ENCODE peak calls at places on chromosomes 2 and 18, in six cellular contexts. F, V, X, R, H and D are unnamed samples.

GRCh38 chr2:173631123-173631450 is 276.4 kb downstream of the CDCA7 start:
- DNase-seq in V (no peak), H (peak; percentile 65), X (no peak), R (no peak), F (peak; percentile 21), D (no peak)

GRCh38 chr2:101038455-101039255 is 36.6 kb downstream of the RPL31 start:
- DNase-seq in H (peak; percentile 15), V (no peak), X (no peak), F (peak; percentile 13), R (no peak), D (peak; percentile 17)

GRCh38 chr2:216181351-216181750 is 72.2 kb downstream of the XRCC5 start:
- DNase-seq in V (no peak), F (no peak), X (no peak), R (no peak), H (peak; percentile 54), D (no peak)

GRCh38 chr2:19632327-19633040 is 269.3 kb downstream of the TTC32 start:
- DNase-seq in H (no peak), X (no peak), F (peak; percentile 78), R (no peak), V (no peak), D (peak; percentile 30)

GRCh38 chr2:239106314-239106908 is 258.5 kb downstream of the TWIST2 start:
- DNase-seq in R (peak; percentile 91), H (peak; percentile 45), X (no peak), F (peak; percentile 77), V (no peak), D (peak; percentile 78)

GRCh38 chr2:190129421-190130199 is 67.1 kb upstream of the MSTN start:
- DNase-seq in V (no peak), R (no peak), X (no peak), F (no peak), H (peak; percentile 71), D (no peak)

GRCh38 chr2:240341064-240341463 is 94.4 kb upstream of the GPC1 start:
- DNase-seq in R (no peak), X (no peak), H (no peak), V (no peak), F (no peak), D (no peak)

GRCh38 chr2:10919776-10920606 is 8.3 kb downstream of the KCNF1 start:
- DNase-seq in X (no peak), H (no peak), V (no peak), F (no peak), R (no peak), D (no peak)

GRCh38 chr2:153478289-153479261 is at the start of gene RPRM:
- DNase-seq in V (no peak), X (peak; percentile 1), H (peak; percentile 41), F (peak; percentile 61), R (peak; percentile 83), D (peak; percentile 60)

GRCh38 chr2:31212659-31213058 is 4.7 kb downstream of the CAPN14 start:
- DNase-seq in R (no peak), F (no peak), X (no peak), H (no peak), V (no peak), D (no peak)

GRCh38 chr18:41887100-41887499 is 67.9 kb upstream of the PIK3C3 start:
- DNase-seq in X (no peak), V (no peak), R (no peak), H (no peak), F (no peak), D (no peak)

GRCh38 chr2:10500601-10501361 is 52.7 kb upstream of the ODC1 start:
- DNase-seq in V (no peak), R (peak; percentile 24), X (no peak), F (no peak), H (no peak), D (no peak)

GRCh38 chr2:206736935-206737334 is 18.7 kb upstream of the DYTN start:
- DNase-seq in H (no peak), F (no peak), V (no peak), X (no peak), R (no peak), D (no peak)

GRCh38 chr18:59846814-59847490 is 52.8 kb upstream of the PMAIP1 start:
- DNase-seq in H (peak; percentile 91), R (no peak), V (peak; percentile 83), X (peak; percentile 26), F (peak; percentile 37), D (peak; percentile 57)

GRCh38 chr2:118843492-118844132 is 3.8 kb downstream of the EN1 start:
- DNase-seq in F (no peak), R (no peak), X (no peak), H (no peak), V (no peak), D (no peak)

GRCh38 chr2:15745329-15745728 is 153.7 kb downstream of the DDX1 start:
- DNase-seq in F (no peak), X (no peak), H (peak; percentile 44), V (no peak), R (no peak), D (no peak)

GRCh38 chr2:241188386-241189092 is at the start of gene ANO7:
- DNase-seq in V (no peak), H (no peak), F (no peak), R (no peak), X (no peak), D (no peak)

GRCh38 chr2:224973112-224974016 is 68.9 kb downstream of the DOCK10 start:
- DNase-seq in R (no peak), H (no peak), V (no peak), X (no peak), F (no peak), D (peak; percentile 69)

GRCh38 chr18:55968550-55968949 is 380.6 kb upstream of the TCF4 start:
- DNase-seq in R (no peak), F (no peak), H (no peak), V (no peak), X (no peak), D (no peak)

GRCh38 chr2:26646986-26647672 is 6.0 kb upstream of the CIB4 start:
- DNase-seq in R (no peak), V (no peak), F (no peak), H (no peak), X (no peak), D (peak; percentile 17)

GRCh38 chr2:190185380-190185779 is 122.9 kb upstream of the MSTN start:
- DNase-seq in R (no peak), V (no peak), H (no peak), X (no peak), F (no peak), D (no peak)

GRCh38 chr2:8370258-8370802 is 311.5 kb upstream of the ID2 start:
- DNase-seq in F (no peak), H (no peak), R (no peak), V (no peak), X (no peak), D (no peak)

GRCh38 chr2:201313362-201313761 is 43.8 kb downstream of the FLACC1 start:
- DNase-seq in V (no peak), R (no peak), F (no peak), X (no peak), H (no peak), D (no peak)

GRCh38 chr18:45887585-45887984 is 62.1 kb downstream of the SIGLEC15 start:
- DNase-seq in F (no peak), H (no peak), V (no peak), R (no peak), X (no peak), D (no peak)

GRCh38 chr2:182718459-182718858 is 2.4 kb downstream of the DNAJC10 start:
- DNase-seq in R (no peak), V (no peak), H (no peak), X (no peak), F (no peak), D (no peak)
- H3K4me3 ChIP-seq in R (no peak overlapping the region), V (peak overlapping the region; percentile 93), H (no peak overlapping the region), X (no peak overlapping the region), F (no peak overlapping the region), D (no peak overlapping the region)

GRCh38 chr2:188786368-188786781 is 187.8 kb upstream of the COL3A1 start:
- DNase-seq in R (no peak), H (peak; percentile 82), V (no peak), F (peak; percentile 92), X (no peak), D (peak; percentile 56)

GRCh38 chr2:188787661-188788044 is 186.5 kb upstream of the COL3A1 start:
- DNase-seq in X (no peak), H (peak; percentile 79), R (no peak), V (no peak), F (peak; percentile 91), D (peak; percentile 63)

GRCh38 chr2:188785515-188785914 is 188.7 kb upstream of the COL3A1 start:
- DNase-seq in H (peak; percentile 68), R (no peak), X (no peak), V (no peak), F (peak; percentile 62), D (peak; percentile 14)

GRCh38 chr2:188788621-188789020 is 185.6 kb upstream of the COL3A1 start:
- DNase-seq in X (no peak), F (peak; percentile 92), V (no peak), H (peak; percentile 92), R (no peak), D (peak; percentile 89)

GRCh38 chr2:188787002-188787660 is 187.0 kb upstream of the COL3A1 start:
- DNase-seq in H (peak; percentile 99), F (peak; percentile 88), X (no peak), V (no peak), R (no peak), D (peak; percentile 81)
- H3K4me3 ChIP-seq in H (no peak overlapping the region), F (no peak overlapping the region), X (no peak overlapping the region), V (no peak overlapping the region), R (no peak overlapping the region), D (peak overlapping the region; percentile 76)

GRCh38 chr2:96933528-96933927 is 52.9 kb downstream of the FAM178B start:
- DNase-seq in F (no peak), H (no peak), X (no peak), R (no peak), V (no peak), D (no peak)

GRCh38 chr2:96931966-96932365 is 54.4 kb downstream of the FAM178B start:
- DNase-seq in R (no peak), F (no peak), X (no peak), H (no peak), V (no peak), D (no peak)

GRCh38 chr2:96934831-96935545 is 51.4 kb downstream of the FAM178B start:
- DNase-seq in H (no peak), F (no peak), R (no peak), X (no peak), V (no peak), D (no peak)

GRCh38 chr2:96931461-96931860 is 54.9 kb downstream of the FAM178B start:
- DNase-seq in X (no peak), V (no peak), R (no peak), F (no peak), H (no peak), D (no peak)

DNA sequence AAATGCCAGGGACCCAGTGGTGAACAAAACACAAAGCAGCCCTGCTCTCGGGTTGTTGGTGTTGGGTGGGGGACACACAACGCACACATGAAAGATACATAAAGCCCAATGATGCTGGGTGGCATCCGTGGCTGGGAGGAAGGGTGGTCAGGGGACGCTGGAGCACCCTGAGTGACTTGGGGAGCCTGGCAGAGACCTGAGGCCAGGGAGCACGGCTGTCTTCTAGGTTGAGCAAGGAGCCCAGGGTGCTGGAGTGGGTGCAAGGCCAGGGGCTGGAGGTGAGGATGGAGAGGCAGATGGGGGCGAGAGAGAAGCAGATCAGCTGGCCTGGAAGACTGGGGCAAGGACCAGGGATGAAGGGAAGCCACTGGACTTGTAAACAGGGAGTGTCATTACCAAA is 52.3 kb downstream of the FAM178B start:
- DNase-seq in R (no peak), H (no peak), F (no peak), V (no peak), X (no peak), D (no peak)
- H3K4me3 ChIP-seq in R (no peak overlapping the region), H (no peak overlapping the region), F (no peak overlapping the region), V (no peak overlapping the region), X (no peak overlapping the region), D (no peak overlapping the region)

GRCh38 chr18:8709248-8710059 is 4.1 kb downstream of the MTCL1 start:
- DNase-seq in F (no peak), V (no peak), X (no peak), H (no peak), R (no peak), D (peak; percentile 28)
- H3K4me3 ChIP-seq in F (no peak overlapping the region), V (no peak overlapping the region), X (peak overlapping the region; percentile 31), H (no peak overlapping the region), R (no peak overlapping the region), D (no peak overlapping the region)